ENCODE peak calls at places on chromosomes 1 and 21, in nine cellular contexts. Q, O, P, W, S, N, A, T and Y are unnamed samples.

GRCh38 chr1:77126309-77126708 is 92.9 kb downstream of the PIGK start:
- DNase-seq in Q (peak), O (peak), P (no peak), W (peak), S (peak), N (peak), A (peak), T (no peak), Y (peak)

GRCh38 chr1:200262326-200262965 is 147.4 kb downstream of the ZNF281 start:
- DNase-seq in Q (no peak), O (no peak), P (no peak), W (no peak), S (no peak), N (no peak), A (no peak), T (no peak), Y (no peak)

GRCh38 chr1:159261311-159261710 is 40.8 kb upstream of the FCER1A start:
- DNase-seq in Q (no peak), O (no peak), P (no peak), W (no peak), S (no peak), N (no peak), A (no peak), T (no peak), Y (no peak)

GRCh38 chr21:37842163-37842919 is 73.9 kb downstream of the KCNJ6 start:
- DNase-seq in Q (no peak), O (no peak), P (no peak), W (no peak), S (no peak), N (no peak), A (no peak), T (no peak), Y (no peak)

GRCh38 chr1:181936768-181937581 is 124.5 kb downstream of the ZNF648 start:
- DNase-seq in Q (no peak), O (peak), P (peak), W (peak), S (peak), N (peak), A (peak), T (no peak), Y (no peak)

GRCh38 chr1:40824591-40825429 is 37.4 kb downstream of the CITED4 start:
- DNase-seq in Q (peak), O (no peak), P (no peak), W (no peak), S (no peak), N (peak), A (peak), T (no peak), Y (peak)

GRCh38 chr1:112744019-112744578 is 29.0 kb upstream of the PPM1J start:
- DNase-seq in Q (peak), O (no peak), P (no peak), W (no peak), S (no peak), N (no peak), A (peak), T (no peak), Y (no peak)

GRCh38 chr1:229440821-229441537 is 7.1 kb upstream of the ACTA1 start:
- DNase-seq in Q (peak), O (no peak), P (no peak), W (no peak), S (no peak), N (no peak), A (peak), T (no peak), Y (peak)

GRCh38 chr1:95041491-95042165 is 31.1 kb downstream of the ALG14 start:
- DNase-seq in Q (peak), O (no peak), P (peak), W (no peak), S (peak), N (no peak), A (no peak), T (no peak), Y (peak)

GRCh38 chr1:23722652-23723051 is 20.6 kb upstream of the ELOA start:
- DNase-seq in Q (no peak), O (no peak), P (no peak), W (no peak), S (no peak), N (no peak), A (no peak), T (no peak), Y (no peak)

GRCh38 chr1:20166047-20166446 is 19.8 kb upstream of the UBXN10 start:
- DNase-seq in Q (no peak), O (no peak), P (no peak), W (no peak), S (peak), N (no peak), A (no peak), T (no peak), Y (no peak)

GRCh38 chr1:160428655-160429054 is 28.3 kb downstream of the VANGL2 start:
- DNase-seq in Q (peak), O (peak), P (peak), W (peak), S (no peak), N (peak), A (peak), T (no peak), Y (peak)

GRCh38 chr1:181324797-181325616 is 158.3 kb upstream of the CACNA1E start:
- DNase-seq in Q (no peak), O (no peak), P (no peak), W (no peak), S (no peak), N (no peak), A (peak), T (no peak), Y (no peak)

GRCh38 chr1:214003233-214003632 is 15.5 kb downstream of the PROX1 start:
- DNase-seq in Q (no peak), O (no peak), P (no peak), W (no peak), S (no peak), N (no peak), A (no peak), T (no peak), Y (no peak)

GRCh38 chr1:65059930-65060538 is 88.0 kb upstream of the AK4 start:
- DNase-seq in Q (no peak), O (no peak), P (no peak), W (no peak), S (no peak), N (no peak), A (no peak), T (no peak), Y (no peak)

GRCh38 chr1:11013160-11013531 is 692 bp downstream of the TARDBP start:
- DNase-seq in Q (peak), O (no peak), P (no peak), W (no peak), S (peak), N (no peak), A (no peak), T (no peak), Y (no peak)

GRCh38 chr1:157978547-157979403 is 14.7 kb upstream of the KIRREL1 start:
- DNase-seq in Q (no peak), O (no peak), P (no peak), W (no peak), S (no peak), N (no peak), A (peak), T (no peak), Y (no peak)

GRCh38 chr1:226702957-226703831 is 35.9 kb downstream of the ITPKB start:
- DNase-seq in Q (peak), O (peak), P (peak), W (peak), S (peak), N (peak), A (peak), T (peak), Y (peak)

GRCh38 chr1:21439721-21440629 is at the start of gene NBPF3:
- DNase-seq in Q (peak), O (peak), P (peak), W (peak), S (peak), N (peak), A (peak), T (peak), Y (peak)

GRCh38 chr1:15885269-15885668 is 37.8 kb downstream of the SPEN start:
- DNase-seq in Q (no peak), O (no peak), P (no peak), W (no peak), S (no peak), N (no peak), A (no peak), T (no peak), Y (no peak)
- H3K4me3 ChIP-seq in Q (no peak), O (no peak), P (no peak), W (no peak), S (peak), N (no peak), A (no peak), T (no peak), Y (no peak)

DNA sequence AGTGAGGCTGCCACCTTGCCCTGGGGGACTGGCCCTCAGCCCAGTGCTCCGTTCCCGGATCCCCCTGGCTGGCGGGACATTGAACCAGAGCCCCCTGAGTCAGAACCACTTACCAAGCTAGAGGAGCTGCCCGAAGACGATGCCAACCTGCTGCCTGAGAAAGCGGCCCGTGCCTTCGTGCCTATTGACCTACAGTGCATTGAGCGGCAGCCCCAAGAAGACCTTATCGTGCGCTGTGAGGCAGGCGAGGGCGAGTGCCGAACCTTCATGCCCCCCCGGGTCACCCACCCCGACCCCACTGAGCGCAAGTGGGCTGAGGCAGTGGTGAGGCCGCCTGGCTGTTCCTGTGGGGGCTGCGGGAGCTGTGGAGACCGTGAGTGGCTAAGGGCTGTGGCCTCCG is 1.3 kb downstream of the TMEM79 start:
- DNase-seq in Q (no peak), O (no peak), P (no peak), W (no peak), S (no peak), N (no peak), A (no peak), T (no peak), Y (no peak)
- H3K4me3 ChIP-seq in Q (no peak), O (no peak), P (no peak), W (no peak), S (peak), N (no peak), A (no peak), T (no peak), Y (no peak)

DNA sequence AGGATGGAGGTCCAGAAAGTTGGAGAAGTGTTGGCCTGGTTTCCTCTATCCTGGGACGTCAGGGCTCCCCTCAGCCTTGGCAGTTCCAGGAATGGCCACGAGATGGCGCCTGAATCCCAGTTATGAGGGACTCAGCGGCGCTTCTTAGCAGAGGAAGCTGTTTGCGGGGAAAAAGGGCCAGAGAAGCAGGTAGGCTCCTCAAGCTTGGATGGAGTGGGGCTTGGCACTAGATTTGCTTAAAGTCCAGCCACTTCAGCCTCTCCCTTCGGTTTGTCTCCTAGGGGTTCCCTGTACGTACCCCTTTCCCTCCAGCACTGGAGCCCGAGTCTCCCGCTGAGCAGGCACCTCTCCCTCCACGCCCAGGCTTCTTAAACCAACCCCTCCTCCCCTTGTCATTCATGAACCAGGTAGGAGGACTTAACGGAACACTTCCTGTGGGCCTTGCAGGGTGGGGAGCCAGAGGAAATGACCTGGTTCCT is 32.0 kb upstream of the TENT5B start:
- DNase-seq in Q (peak), O (peak), P (peak), W (peak), S (peak), N (peak), A (peak), T (peak), Y (no peak)
- H3K4me3 ChIP-seq in Q (no peak), O (peak), P (no peak), W (peak), S (no peak), N (no peak), A (no peak), T (no peak), Y (no peak)

DNA sequence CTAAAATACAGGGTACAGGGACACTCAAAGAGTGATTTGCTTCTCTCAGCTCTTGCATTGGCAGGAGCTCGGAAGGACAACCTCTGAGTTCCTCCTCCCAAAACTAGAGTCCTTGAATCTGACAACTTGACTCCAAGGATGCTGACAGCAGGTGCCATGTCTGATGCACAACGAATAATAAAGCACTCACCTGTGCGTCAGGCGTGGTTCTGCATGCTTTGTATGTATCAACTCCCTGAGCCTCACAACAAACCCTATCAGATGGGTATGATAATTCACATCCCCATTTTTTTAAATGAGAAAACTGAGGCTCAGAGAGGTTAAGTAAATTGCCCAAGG is 1.4 kb downstream of the LAPTM5 start:
- DNase-seq in Q (no peak), O (no peak), P (no peak), W (no peak), S (no peak), N (no peak), A (no peak), T (no peak), Y (no peak)
- H3K4me3 ChIP-seq in Q (no peak), O (peak), P (peak), W (peak), S (no peak), N (no peak), A (no peak), T (no peak), Y (no peak)

DNA sequence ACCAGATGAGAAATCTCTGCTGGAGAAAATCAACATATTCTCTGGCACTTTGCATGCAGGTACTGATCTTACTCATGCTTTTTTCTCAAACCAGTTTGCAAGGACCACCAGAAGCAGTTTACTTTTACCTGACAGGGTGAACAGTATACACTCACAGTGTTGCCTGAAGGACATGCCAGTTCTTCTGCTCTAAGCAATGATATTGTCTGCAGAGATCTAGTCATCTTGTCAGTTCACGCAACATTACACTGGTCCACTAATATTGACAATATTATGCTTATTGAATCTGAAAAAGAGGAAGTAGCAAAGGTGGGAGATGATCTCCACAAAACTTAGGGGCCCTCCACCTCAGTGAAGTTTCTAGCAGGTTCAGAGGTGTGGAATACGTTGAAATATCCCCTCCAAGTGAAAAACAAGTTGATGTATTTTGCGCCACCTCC is 3.8 kb upstream of the S100B start:
- DNase-seq in Q (no peak), O (no peak), P (no peak), W (no peak), S (no peak), N (no peak), A (no peak), T (no peak), Y (no peak)
- H3K4me3 ChIP-seq in Q (no peak), O (no peak), P (no peak), W (no peak), S (no peak), N (no peak), A (no peak), T (no peak), Y (no peak)